ENCODE peak calls at places on chromosomes 13 and 19, in four cellular contexts. P, Z, W and A are unnamed samples.
A peak's percentile ranks its signal among the peaks of the same experiment; 100 is the strongest.

GRCh38 chr13:63449549-63449948 is 2033.9 kb upstream of the PCDH20 start:
- DNase-seq in P (no peak), Z (no peak), W (no peak), A (no peak)

GRCh38 chr19:48152552-48152951 is 17.6 kb downstream of the LIG1 start:
- DNase-seq in P (peak; percentile 50), Z (peak; percentile 60), W (no peak), A (no peak)

GRCh38 chr19:55253264-55253663 is 5.6 kb downstream of the PPP6R1 start:
- DNase-seq in P (no peak), Z (no peak), W (no peak), A (no peak)

GRCh38 chr19:37304190-37304883 is 66.6 kb upstream of the ZNF527 start:
- DNase-seq in P (no peak), Z (peak; percentile 13), W (no peak), A (no peak)

GRCh38 chr13:47945738-47946137 is 55.3 kb downstream of the SUCLA2 start:
- DNase-seq in P (no peak), Z (no peak), W (no peak), A (no peak)

GRCh38 chr13:48490241-48490640 is 42.6 kb downstream of the RCBTB2 start:
- DNase-seq in P (no peak), Z (no peak), W (no peak), A (no peak)

GRCh38 chr19:4972509-4973230 is 3.8 kb downstream of the KDM4B start:
- DNase-seq in P (no peak), Z (no peak), W (no peak), A (no peak)

GRCh38 chr13:111177081-111177711 is 62.1 kb downstream of the ARHGEF7 start:
- DNase-seq in P (no peak), Z (no peak), W (no peak), A (no peak)

GRCh38 chr19:18700501-18701249 is 17.2 kb downstream of the CRTC1 start:
- DNase-seq in P (peak; percentile 84), Z (peak; percentile 95), W (peak; percentile 27), A (no peak)

DNA sequence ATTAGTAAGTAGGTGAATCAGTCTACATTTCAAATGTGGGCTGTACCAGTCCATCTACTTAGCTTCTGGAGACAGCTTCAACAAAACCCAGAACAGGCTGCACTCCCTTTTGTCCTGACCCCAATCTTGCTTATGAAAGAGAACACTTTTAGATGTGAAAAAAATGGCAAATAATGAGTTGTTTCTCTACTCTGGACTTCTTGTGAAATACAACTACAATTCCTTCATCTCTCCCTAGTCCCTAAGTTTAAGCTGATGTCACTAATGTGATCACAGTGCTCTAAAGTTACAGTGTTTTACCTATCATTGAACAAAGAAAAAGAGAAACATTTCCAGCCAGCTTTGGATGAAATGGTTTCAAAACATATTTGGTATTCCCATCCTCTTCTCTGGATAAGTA is 183.9 kb downstream of the LHFPL6 start:
- DNase-seq in P (no peak), Z (no peak), W (no peak), A (no peak)
- TF ChIP-seq SPI1 in P (no peak), Z (no peak), W (no peak), A (no peak)

GRCh38 chr13:98766716-98767115 is 14.2 kb upstream of the SLC15A1 start:
- DNase-seq in P (no peak), Z (no peak), W (no peak), A (no peak)
- TF ChIP-seq SPI1 in P (no peak), Z (no peak), W (no peak), A (no peak)

GRCh38 chr13:113981611-113982295 is 7.9 kb upstream of the C13orf46 start:
- DNase-seq in P (no peak), Z (no peak), W (no peak), A (no peak)

GRCh38 chr13:113980489-113981064 is 6.7 kb upstream of the C13orf46 start:
- DNase-seq in P (no peak), Z (no peak), W (no peak), A (no peak)

GRCh38 chr13:113982296-113982661 is 8.4 kb upstream of the C13orf46 start:
- DNase-seq in P (no peak), Z (no peak), W (no peak), A (no peak)

GRCh38 chr13:113979791-113980471 is 6.1 kb upstream of the C13orf46 start:
- DNase-seq in P (no peak), Z (no peak), W (no peak), A (no peak)

GRCh38 chr13:113981201-113981605 is 7.3 kb upstream of the C13orf46 start:
- DNase-seq in P (no peak), Z (no peak), W (no peak), A (no peak)
- TF ChIP-seq SPI1 in P (no peak), Z (no peak), W (no peak), A (no peak)

GRCh38 chr13:46170687-46171086 is 11.3 kb downstream of the LCP1 start:
- DNase-seq in P (no peak), Z (no peak), W (no peak), A (peak; percentile 54)
- TF ChIP-seq SPI1 in P (no peak), Z (no peak), W (no peak), A (peak; percentile 26)

GRCh38 chr13:67084066-67084465 is 146.1 kb downstream of the PCDH9 start:
- DNase-seq in P (no peak), Z (no peak), W (no peak), A (no peak)
- TF ChIP-seq SPI1 in P (no peak), Z (no peak), W (no peak), A (no peak)

GRCh38 chr19:56839665-56840451 is 668 bp downstream of the PEG3 start:
- DNase-seq in P (no peak), Z (no peak), W (no peak), A (peak; percentile 95)

GRCh38 chr19:56840452-56841193 is at the start of the genes PEG3 and ZIM2:
- DNase-seq in P (no peak), Z (no peak), W (no peak), A (no peak)

GRCh38 chr19:56838680-56838929 is 1.9 kb downstream of the PEG3 start:
- DNase-seq in P (no peak), Z (no peak), W (no peak), A (no peak)

GRCh38 chr19:56837892-56838679 is 2.4 kb downstream of the PEG3 start:
- DNase-seq in P (no peak), Z (no peak), W (no peak), A (peak; percentile 76)

DNA sequence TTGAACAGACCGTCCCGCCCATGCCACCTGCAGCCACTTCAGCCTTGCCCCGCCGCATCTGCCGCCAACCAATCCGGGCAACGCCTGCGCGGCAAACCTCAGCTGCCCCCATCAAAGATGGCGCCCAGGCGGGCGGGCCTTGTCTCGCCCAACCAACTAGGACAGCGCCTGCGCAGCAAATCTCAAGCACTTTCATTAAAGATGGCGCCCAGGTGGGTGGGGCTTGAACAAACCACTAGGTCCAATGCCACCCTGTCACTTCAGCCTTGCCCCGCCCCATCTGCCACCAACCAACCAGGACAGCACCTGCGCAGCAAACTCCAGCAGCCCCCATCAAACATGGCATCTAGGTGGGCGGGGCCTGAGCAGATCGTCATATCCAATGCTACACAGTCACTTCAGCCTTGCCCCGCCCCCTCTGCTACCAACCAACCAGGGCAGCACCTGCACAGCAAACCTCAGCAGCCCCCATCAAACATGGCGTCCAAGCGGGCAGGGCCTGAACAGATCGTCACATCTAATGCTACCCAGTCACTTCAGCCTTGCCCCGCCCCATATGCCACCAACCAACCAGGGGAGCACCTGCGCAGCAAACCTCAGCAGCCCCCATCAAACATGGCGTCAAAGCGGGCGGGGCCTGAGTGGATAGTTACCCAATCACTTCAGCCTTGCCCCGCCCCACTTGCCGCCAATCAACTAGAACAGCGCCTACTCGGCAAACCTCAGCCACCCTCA is 1.4 kb downstream of the PEG3 start:
- DNase-seq in P (no peak), Z (no peak), W (no peak), A (peak; percentile 97)
- TF ChIP-seq SPI1 in P (no peak), Z (no peak), W (no peak), A (no peak)

DNA sequence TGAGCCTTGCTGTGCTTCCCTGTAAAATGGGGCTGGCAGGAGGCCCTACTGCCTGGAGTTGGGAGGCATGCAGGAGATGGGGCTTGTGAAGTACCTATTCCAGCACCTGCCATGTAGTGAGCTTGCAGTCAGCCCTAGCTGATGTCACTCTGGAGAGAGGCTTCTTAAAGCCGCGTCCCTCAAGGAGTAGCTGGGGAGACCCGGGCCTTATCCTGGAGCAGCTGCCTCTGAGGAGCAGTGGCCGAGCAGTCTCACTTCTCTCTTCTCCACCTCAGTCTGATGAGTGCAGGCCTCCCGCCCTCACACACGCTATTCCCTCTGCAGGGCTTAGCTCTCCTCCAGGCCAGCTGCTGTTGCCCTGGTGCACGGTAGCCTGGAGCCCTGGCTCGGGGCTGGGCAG is 18.0 kb downstream of the CLASRP start:
- DNase-seq in P (no peak), Z (no peak), W (no peak), A (no peak)
- TF ChIP-seq SPI1 in P (no peak), Z (no peak), W (no peak), A (no peak)

GRCh38 chr13:103716689-103717088 is 650.5 kb upstream of the SLC10A2 start:
- DNase-seq in P (no peak), Z (no peak), W (no peak), A (no peak)
- TF ChIP-seq SPI1 in P (no peak), Z (no peak), W (no peak), A (no peak)

GRCh38 chr13:36377822-36378480 is 31.8 kb upstream of the SPART start:
- DNase-seq in P (no peak), Z (no peak), W (no peak), A (no peak)

GRCh38 chr13:36385471-36385870 is 39.3 kb upstream of the SPART start:
- DNase-seq in P (no peak), Z (no peak), W (no peak), A (no peak)

DNA sequence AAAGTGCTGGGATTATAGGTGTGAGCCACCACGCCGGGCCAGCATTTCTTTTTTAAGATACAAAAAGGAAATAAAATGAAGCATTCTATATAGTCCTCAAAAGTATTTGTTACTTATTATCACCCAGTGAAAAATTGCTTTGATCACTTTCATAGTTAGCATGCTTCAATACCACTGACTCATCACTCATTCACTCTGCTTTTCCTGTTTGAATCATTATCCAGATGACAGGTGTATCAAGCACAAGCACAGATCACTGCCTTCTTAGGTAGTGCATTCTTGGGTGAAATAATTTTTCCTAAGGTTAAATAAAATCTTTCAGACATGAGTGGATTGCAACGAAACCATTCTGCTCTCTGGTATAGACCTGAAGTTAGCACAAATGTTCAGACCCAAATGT is 35.8 kb upstream of the SPART start:
- DNase-seq in P (no peak), Z (no peak), W (no peak), A (no peak)
- TF ChIP-seq SPI1 in P (no peak), Z (no peak), W (no peak), A (no peak)